ENCODE peak calls at places on chromosomes 16 and 17, in four cellular contexts. G is psoas muscle, B is NB4, T is breast epithelium. F is an unnamed sample.

GRCh38 chr17:67434061-67434525 is 57.0 kb downstream of the PITPNC1 start:
- DNase-seq in B (peak), G (no peak), T (no peak), F (peak)

GRCh38 chr16:27319257-27319965 is 5.6 kb downstream of the IL4R start:
- DNase-seq in T (no peak), B (no peak), G (no peak), F (no peak)

GRCh38 chr16:10368984-10369551 is 16.8 kb upstream of the ATF7IP2 start:
- DNase-seq in B (peak), G (no peak), T (no peak), F (no peak)

GRCh38 chr17:64240741-64241347 is 22.2 kb downstream of the TEX2 start:
- DNase-seq in G (peak), B (no peak), T (no peak), F (peak)

GRCh38 chr16:23244122-23244521 is 58.0 kb upstream of the SCNN1B start:
- DNase-seq in T (no peak), B (peak), G (no peak), F (no peak)

GRCh38 chr17:57107498-57108101 is 22.6 kb downstream of the AKAP1 start:
- DNase-seq in T (no peak), B (peak), G (no peak), F (no peak)

GRCh38 chr16:89786474-89787364 is 29.7 kb downstream of the FANCA start:
- DNase-seq in G (no peak), B (no peak), T (no peak), F (no peak)

GRCh38 chr17:60231234-60231633 is 81.5 kb downstream of the CA4 start:
- DNase-seq in G (no peak), T (no peak), B (peak), F (peak)

GRCh38 chr17:50918933-50919296 is 52.8 kb upstream of the TOB1 start:
- DNase-seq in B (no peak), G (no peak), T (no peak), F (no peak)

GRCh38 chr16:86363836-86364618 is 146.3 kb upstream of the FOXF1 start:
- DNase-seq in B (no peak), T (no peak), G (no peak), F (peak)

GRCh38 chr17:34252890-34253525 is 2.1 kb upstream of the CCL2 start:
- DNase-seq in G (no peak), B (no peak), T (no peak), F (peak)

GRCh38 chr17:56638536-56639177 is 45.2 kb downstream of the NOG start:
- DNase-seq in T (no peak), G (no peak), B (no peak), F (no peak)

GRCh38 chr17:50817838-50818237 is 17.5 kb upstream of the WFIKKN2 start:
- DNase-seq in B (no peak), T (no peak), G (no peak), F (peak)

GRCh38 chr16:84513111-84514065 is 8.9 kb upstream of the MEAK7 start:
- DNase-seq in G (peak), B (no peak), T (no peak), F (peak)

GRCh38 chr16:6375471-6376075 is 957.1 kb upstream of the RBFOX1 start:
- DNase-seq in T (no peak), B (no peak), G (no peak), F (no peak)

GRCh38 chr16:2238396-2239230 is 2.4 kb downstream of the DNASE1L2 start:
- DNase-seq in B (no peak), T (no peak), G (no peak), F (no peak)

GRCh38 chr16:67100569-67101300 is 9.0 kb upstream of the PHAF1 start:
- DNase-seq in G (no peak), B (peak), T (no peak), F (peak)
- TF ChIP-seq CTCF in G (peak), B (no peak), T (no peak), F (peak)

GRCh38 chr17:76497699-76497978 is 3.6 kb downstream of the RHBDF2 start:
- DNase-seq in G (no peak), T (no peak), B (no peak), F (no peak)
- H3K4me3 ChIP-seq in G (peak), T (peak), B (no peak), F (peak)

GRCh38 chr17:75978938-75979704 is at the start of the genes ACOX1 and TEN1:
- DNase-seq in B (peak), G (peak), T (peak), F (peak)
- TF ChIP-seq CTCF in B (peak), G (no peak), T (peak), F (peak)

DNA sequence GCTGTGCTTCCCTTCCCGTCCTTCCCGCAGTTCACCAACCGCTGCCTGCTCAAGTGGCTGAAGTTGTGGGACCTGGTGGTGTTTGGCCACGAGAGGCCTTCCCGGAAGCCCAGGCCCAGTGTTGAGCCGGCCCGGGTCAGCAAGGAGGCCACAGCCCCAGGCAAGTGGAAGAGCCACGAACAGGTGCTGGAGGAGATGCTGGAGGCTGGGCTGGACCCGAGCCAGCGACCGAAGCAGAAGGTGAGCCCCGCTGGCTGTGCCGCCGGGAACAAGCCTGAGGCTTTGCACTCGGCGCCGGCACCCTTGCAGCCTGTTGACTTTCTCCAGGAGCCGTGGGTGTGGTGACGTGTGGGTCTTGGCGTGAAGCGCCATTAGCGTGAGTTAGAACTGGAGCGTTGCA is 2.7 kb downstream of the CHTF18 start:
- DNase-seq in T (no peak), B (no peak), G (no peak), F (no peak)
- H3K4me3 ChIP-seq in T (no peak), B (no peak), G (no peak), F (no peak)

F was measured in cardiac fibroblast.